ENCODE peak calls at places on chromosome 7, in six cellular contexts. V is mucosa of descending colon, D is HepG2, R is uterus, M is body of pancreas, P is tibial artery. Z is an unnamed sample.
A peak's percentile ranks its signal among the peaks of the same experiment; 100 is the strongest.

GRCh38 chr7:108308913-108309312 is 147.3 kb downstream of the NRCAM start:
- DNase-seq in V (no peak), D (no peak), R (no peak), M (no peak), P (no peak), Z (peak; percentile 61)

GRCh38 chr7:93544686-93545085 is 29.8 kb downstream of the CALCR start:
- DNase-seq in V (no peak), D (no peak), R (no peak), M (no peak), P (no peak), Z (no peak)

GRCh38 chr7:158908552-158908951 is 52.2 kb downstream of the DYNC2I1 start:
- DNase-seq in V (no peak), D (no peak), R (no peak), M (no peak), P (no peak), Z (no peak)

GRCh38 chr7:16268821-16269768 is 152.2 kb downstream of the CRPPA start:
- DNase-seq in V (no peak), D (no peak), R (no peak), M (no peak), P (no peak), Z (no peak)

GRCh38 chr7:39741942-39742623 is 118.7 kb downstream of the RALA start:
- DNase-seq in V (peak; percentile 84), D (no peak), R (no peak), M (no peak), P (no peak), Z (peak; percentile 67)

GRCh38 chr7:12728192-12728538 is 40.7 kb downstream of the ARL4A start:
- DNase-seq in V (no peak), D (no peak), R (no peak), M (no peak), P (no peak), Z (peak; percentile 91)

GRCh38 chr7:24685706-24686105 is 71.6 kb downstream of the GSDME start:
- DNase-seq in V (no peak), D (no peak), R (no peak), M (no peak), P (no peak), Z (peak; percentile 70)

GRCh38 chr7:64863021-64863420 is 40.1 kb upstream of the ZNF273 start:
- DNase-seq in V (no peak), D (no peak), R (no peak), M (no peak), P (no peak), Z (no peak)

GRCh38 chr7:54814401-54814800 is 55.4 kb upstream of the SEC61G start:
- DNase-seq in V (no peak), D (no peak), R (no peak), M (peak; percentile 24), P (no peak), Z (no peak)

GRCh38 chr7:85471312-85471711 is 284.5 kb upstream of the SEMA3D start:
- DNase-seq in V (no peak), D (no peak), R (no peak), M (no peak), P (no peak), Z (no peak)

GRCh38 chr7:155574556-155574955 is 28.2 kb upstream of the CNPY1 start:
- DNase-seq in V (no peak), D (no peak), R (no peak), M (no peak), P (no peak), Z (no peak)

GRCh38 chr7:23913016-23913415 is 203.0 kb downstream of the STK31 start:
- DNase-seq in V (no peak), D (no peak), R (no peak), M (no peak), P (no peak), Z (no peak)

GRCh38 chr7:151415375-151416112 is 5.7 kb upstream of the WDR86 start:
- DNase-seq in V (no peak), D (peak; percentile 29), R (no peak), M (peak; percentile 45), P (no peak), Z (no peak)

GRCh38 chr7:26705567-26705966 is 158.8 kb downstream of the SKAP2 start:
- DNase-seq in V (no peak), D (peak; percentile 64), R (no peak), M (no peak), P (no peak), Z (peak; percentile 10)

GRCh38 chr7:24406818-24407226 is 122.8 kb downstream of the NPY start:
- DNase-seq in V (no peak), D (no peak), R (no peak), M (no peak), P (no peak), Z (no peak)

GRCh38 chr7:155669717-155670505 is 25.4 kb downstream of the RBM33 start:
- DNase-seq in V (no peak), D (no peak), R (no peak), M (no peak), P (no peak), Z (no peak)

GRCh38 chr7:95330194-95331003 is 6.1 kb upstream of the PON1 start:
- DNase-seq in V (no peak), D (no peak), R (no peak), M (no peak), P (no peak), Z (peak; percentile 7)

GRCh38 chr7:110065112-110065511 is 1025.8 kb upstream of the LRRN3 start:
- DNase-seq in V (no peak), D (no peak), R (no peak), M (no peak), P (no peak), Z (peak; percentile 11)

GRCh38 chr7:37990337-37990736 is 69.9 kb downstream of the EPDR1 start:
- DNase-seq in V (no peak), D (no peak), R (no peak), M (peak; percentile 15), P (no peak), Z (no peak)

GRCh38 chr7:27714831-27715444 is 25.0 kb upstream of the TAX1BP1 start:
- DNase-seq in V (no peak), D (peak; percentile 86), R (no peak), M (no peak), P (no peak), Z (no peak)

GRCh38 chr7:116687801-116688201 is 15.8 kb downstream of the MET start:
- DNase-seq in V (no peak), D (peak; percentile 10), R (no peak), M (no peak), P (no peak), Z (peak; percentile 44)

GRCh38 chr7:143979359-143979758 is 20.8 kb upstream of the OR6B1 start:
- DNase-seq in V (no peak), D (peak; percentile 35), R (no peak), M (no peak), P (no peak), Z (peak; percentile 69)

GRCh38 chr7:89775459-89775858 is 378.8 kb upstream of the STEAP1 start:
- DNase-seq in V (no peak), D (no peak), R (no peak), M (no peak), P (no peak), Z (no peak)

GRCh38 chr7:78083466-78084120 is 285.0 kb downstream of the PHTF2 start:
- DNase-seq in V (no peak), D (no peak), R (no peak), M (no peak), P (no peak), Z (no peak)

GRCh38 chr7:151080091-151080521 is 503 bp downstream of the FASTK start:
- DNase-seq in V (no peak), D (no peak), R (no peak), M (no peak), P (no peak), Z (no peak)

GRCh38 chr7:101624246-101625000 is 4.7 kb downstream of the MYL10 start:
- DNase-seq in V (no peak), D (no peak), R (no peak), M (no peak), P (no peak), Z (no peak)

GRCh38 chr7:27746978-27747377 is 7.0 kb downstream of the TAX1BP1 start:
- DNase-seq in V (no peak), D (no peak), R (no peak), M (no peak), P (no peak), Z (no peak)

GRCh38 chr7:148185050-148185449 is 405.5 kb upstream of the C7orf33 start:
- DNase-seq in V (no peak), D (no peak), R (no peak), M (no peak), P (no peak), Z (peak; percentile 4)

GRCh38 chr7:111460695-111461094 is 101.6 kb downstream of the IMMP2L start:
- DNase-seq in V (no peak), D (no peak), R (no peak), M (no peak), P (no peak), Z (no peak)
- H3K4me1 ChIP-seq in V (no peaks in the 10 kb centered on the region), D (no peaks in the 10 kb centered on the region), R (no peaks in the 10 kb centered on the region), M (no peaks in the 10 kb centered on the region), P (no peaks in the 10 kb centered on the region), Z (no peaks in the 10 kb centered on the region)

GRCh38 chr7:31126976-31127375 is 74.9 kb downstream of the ADCYAP1R1 start:
- DNase-seq in V (no peak), D (no peak), R (no peak), M (no peak), P (no peak), Z (peak; percentile 32)
- TF ChIP-seq CTCF in V (no peak), D (no peak), R (peak; percentile 11), M (no peak), P (no peak), Z (peak; percentile 50)

DNA sequence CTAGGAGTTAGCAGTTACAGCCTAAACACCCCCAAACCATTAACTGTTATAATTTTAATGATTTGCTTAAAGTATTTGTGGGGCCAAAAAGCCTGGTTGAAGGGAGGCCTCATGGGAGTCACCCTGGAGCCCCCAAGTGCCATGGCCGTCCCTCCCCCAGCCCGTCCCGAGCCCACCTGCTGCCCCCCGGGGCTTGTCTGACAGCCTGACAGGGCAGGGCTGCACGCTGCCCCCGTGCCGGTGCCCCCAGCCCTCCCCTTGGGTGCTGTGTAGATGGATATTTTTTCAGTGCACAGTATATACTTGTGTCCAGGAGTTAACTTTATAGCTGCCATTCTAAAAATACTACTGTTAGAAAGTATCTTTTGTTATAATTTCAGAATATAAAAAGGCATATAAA is 108.4 kb downstream of the CYTH3 start:
- DNase-seq in V (no peak), D (no peak), R (no peak), M (no peak), P (no peak), Z (no peak)
- H3K4me1 ChIP-seq in V (no peaks in the 10 kb centered on the region), D (peaks cover 20% of the 10 kb centered on the region), R (no peaks in the 10 kb centered on the region), M (no peaks in the 10 kb centered on the region), P (peaks cover 19% of the 10 kb centered on the region), Z (no peaks in the 10 kb centered on the region)

GRCh38 chr7:81244213-81244612 is 325.4 kb upstream of the SEMA3C start:
- DNase-seq in V (no peak), D (no peak), R (no peak), M (no peak), P (no peak), Z (peak; percentile 68)
- TF ChIP-seq CTCF in V (no peak), D (no peak), R (no peak), M (no peak), P (no peak), Z (peak; percentile 54)

GRCh38 chr7:822692-823276 is 9.5 kb upstream of the SUN1 start:
- DNase-seq in V (peak; percentile 18), D (no peak), R (no peak), M (peak; percentile 54), P (no peak), Z (no peak)
- H3K4me1 ChIP-seq in V (peaks cover 24% of the 10 kb centered on the region), D (peaks cover 53% of the 10 kb centered on the region), R (peaks cover 14% of the 10 kb centered on the region), M (peaks cover 42% of the 10 kb centered on the region), P (peaks cover 60% of the 10 kb centered on the region), Z (peaks cover 62% of the 10 kb centered on the region)

Z was measured in A673.